ENCODE peak calls at places on chromosomes 4 and X, in six cellular contexts. W, C, M, B, I and P are unnamed samples.
A peak's percentile ranks its signal among the peaks of the same experiment; 100 is the strongest.

GRCh38 chrX:11273544-11273943 is 19.7 kb upstream of the AMELX start:
- DNase-seq in W (peak; percentile 17), C (no peak), M (no peak), B (no peak), I (peak; percentile 46), P (no peak)

GRCh38 chr4:87093443-87094123 is 126.8 kb downstream of the KLHL8 start:
- DNase-seq in W (peak; percentile 98), C (peak; percentile 76), M (no peak), B (peak; percentile 18), I (peak; percentile 82), P (no peak)

GRCh38 chrX:139783959-139784358 is 76.0 kb upstream of the MCF2 start:
- DNase-seq in W (no peak), C (no peak), M (no peak), B (no peak), I (no peak), P (no peak)

GRCh38 chr4:41709844-41710481 is 38.6 kb downstream of the PHOX2B start:
- DNase-seq in W (peak; percentile 11), C (no peak), M (peak; percentile 77), B (no peak), I (peak; percentile 57), P (no peak)

GRCh38 chrX:19902110-19902509 is 14.7 kb upstream of the SH3KBP1 start:
- DNase-seq in W (no peak), C (no peak), M (no peak), B (no peak), I (peak; percentile 74), P (no peak)

GRCh38 chr4:99159699-99160098 is 15.6 kb upstream of the ADH4 start:
- DNase-seq in W (no peak), C (no peak), M (no peak), B (no peak), I (peak; percentile 6), P (no peak)

GRCh38 chrX:112512509-112512908 is 167.2 kb downstream of the LHFPL1 start:
- DNase-seq in W (no peak), C (peak; percentile 59), M (no peak), B (no peak), I (no peak), P (no peak)

GRCh38 chr4:152777488-152777887 is 2.0 kb downstream of the TIGD4 start:
- DNase-seq in W (no peak), C (no peak), M (no peak), B (no peak), I (no peak), P (no peak)

GRCh38 chrX:135512508-135513139 is 7.8 kb upstream of the INTS6L start:
- DNase-seq in W (no peak), C (no peak), M (no peak), B (no peak), I (no peak), P (no peak)

GRCh38 chr4:75189976-75190375 is 257.1 kb downstream of the PARM1 start:
- DNase-seq in W (no peak), C (no peak), M (no peak), B (no peak), I (no peak), P (no peak)

GRCh38 chr4:113683143-113683542 is 78.4 kb downstream of the CAMK2D start:
- DNase-seq in W (no peak), C (no peak), M (no peak), B (peak; percentile 62), I (no peak), P (no peak)

GRCh38 chrX:2701600-2701999 is 10.5 kb downstream of the CD99 start:
- DNase-seq in W (no peak), C (no peak), M (no peak), B (no peak), I (no peak), P (no peak)

GRCh38 chr4:51895158-51895557 is 52.2 kb downstream of the DCUN1D4 start:
- DNase-seq in W (no peak), C (no peak), M (no peak), B (no peak), I (no peak), P (no peak)

GRCh38 chrX:43557792-43558191 is 98.3 kb upstream of the MAOA start:
- DNase-seq in W (peak; percentile 63), C (peak; percentile 50), M (no peak), B (peak; percentile 19), I (peak; percentile 56), P (peak; percentile 32)

GRCh38 chrX:71454222-71454621 is 78.7 kb upstream of the OGT start:
- DNase-seq in W (no peak), C (no peak), M (no peak), B (no peak), I (peak; percentile 16), P (no peak)

GRCh38 chr4:138112389-138112788 is 129.8 kb downstream of the SLC7A11 start:
- DNase-seq in W (no peak), C (peak; percentile 39), M (no peak), B (no peak), I (no peak), P (no peak)

GRCh38 chr4:162010362-162010761 is 153.4 kb downstream of the FSTL5 start:
- DNase-seq in W (no peak), C (no peak), M (no peak), B (no peak), I (no peak), P (no peak)

GRCh38 chrX:119382606-119383005 is 16.5 kb upstream of the SLC25A43 start:
- DNase-seq in W (no peak), C (no peak), M (no peak), B (no peak), I (no peak), P (no peak)

GRCh38 chr4:152266831-152267480 is 268.9 kb downstream of the FBXW7 start:
- DNase-seq in W (no peak), C (no peak), M (no peak), B (no peak), I (no peak), P (no peak)

GRCh38 chr4:67035501-67035900 is 509.8 kb downstream of the CENPC start:
- DNase-seq in W (peak; percentile 74), C (no peak), M (no peak), B (no peak), I (peak; percentile 0), P (no peak)

GRCh38 chr4:29310252-29310651 is 1409.9 kb upstream of the PCDH7 start:
- DNase-seq in W (no peak), C (no peak), M (no peak), B (no peak), I (no peak), P (no peak)

GRCh38 chrX:104679175-104679574 is 113.2 kb downstream of the IL1RAPL2 start:
- DNase-seq in W (peak; percentile 41), C (no peak), M (no peak), B (no peak), I (no peak), P (no peak)

GRCh38 chrX:39310925-39311324 is 509.7 kb downstream of the MID1IP1 start:
- DNase-seq in W (no peak), C (no peak), M (no peak), B (no peak), I (no peak), P (no peak)

GRCh38 chr4:119329837-119330620 is 8.1 kb upstream of the FABP2 start:
- DNase-seq in W (no peak), C (no peak), M (no peak), B (no peak), I (no peak), P (no peak)

GRCh38 chr4:80074059-80074458 is 1.0 kb upstream of the ANTXR2 start:
- DNase-seq in W (no peak), C (no peak), M (no peak), B (no peak), I (no peak), P (no peak)

GRCh38 chrX:119101168-119101567 is 26.4 kb downstream of the KIAA1210 start:
- DNase-seq in W (no peak), C (no peak), M (no peak), B (no peak), I (no peak), P (no peak)

GRCh38 chr4:76053730-76054129 is 17.9 kb upstream of the CXCL11 start:
- DNase-seq in W (no peak), C (no peak), M (no peak), B (no peak), I (no peak), P (no peak)

GRCh38 chrX:148535639-148536038 is 35.2 kb downstream of the AFF2 start:
- DNase-seq in W (no peak), C (no peak), M (no peak), B (no peak), I (peak; percentile 49), P (no peak)